ENCODE peak calls at places on chromosomes 11 and 22, in seven cellular contexts. V is NCI-H2081; S is AG10803; T is T47D; Y is iris pigment epithelial cell; C is stimulated activated CD4-positive, alpha-beta T cell treated with anti-CD3 and anti-CD28 coated beads, Interleukin-12 subunit alpha, Interleukin-12 subunit beta, amount 100 ng/mL, for 4 hours; A is NCI-H2171 treated with DMSO at 0.1 percent for 48 hours. L is an unnamed sample.

GRCh38 chr11:122491486-122491885 is 164.0 kb upstream of the UBASH3B start:
- DNase-seq in V (no peak), S (peak; percentile 85), T (no peak), Y (peak; percentile 37), C (no peak), A (no peak), L (no peak)

GRCh38 chr11:73233704-73234402 is 15.8 kb downstream of the P2RY2 start:
- DNase-seq in V (no peak), S (no peak), T (no peak), Y (no peak), C (no peak), A (peak; percentile 9), L (no peak)

GRCh38 chr11:44865866-44866272 is 84.8 kb downstream of the TP53I11 start:
- DNase-seq in V (peak; percentile 52), S (no peak), T (peak; percentile 49), Y (no peak), C (no peak), A (peak; percentile 39), L (no peak)

GRCh38 chr11:45152740-45153595 is 6.5 kb downstream of the PRDM11 start:
- DNase-seq in V (no peak), S (no peak), T (no peak), Y (no peak), C (no peak), A (no peak), L (no peak)

GRCh38 chr11:64865286-64866172 is 12.9 kb downstream of the EHD1 start:
- DNase-seq in V (no peak), S (peak; percentile 87), T (no peak), Y (peak; percentile 87), C (no peak), A (no peak), L (peak; percentile 73)

GRCh38 chr11:85827768-85828639 is 17.1 kb upstream of the SYTL2 start:
- DNase-seq in V (no peak), S (peak; percentile 96), T (peak; percentile 60), Y (peak; percentile 86), C (no peak), A (no peak), L (no peak)

GRCh38 chr11:72398058-72398758 is 36.1 kb downstream of the CLPB start:
- DNase-seq in V (no peak), S (no peak), T (peak; percentile 51), Y (no peak), C (no peak), A (no peak), L (no peak)

GRCh38 chr11:83299681-83300080 is 13.5 kb upstream of the CCDC90B start:
- DNase-seq in V (no peak), S (no peak), T (no peak), Y (no peak), C (no peak), A (no peak), L (no peak)

GRCh38 chr22:34308101-34308500 is 387.8 kb upstream of the LARGE1 start:
- DNase-seq in V (no peak), S (no peak), T (no peak), Y (no peak), C (no peak), A (no peak), L (no peak)

GRCh38 chr22:27295605-27296004 is 506.0 kb downstream of the MN1 start:
- DNase-seq in V (no peak), S (no peak), T (no peak), Y (no peak), C (no peak), A (no peak), L (no peak)

GRCh38 chr22:48244388-48245118 is 1482.1 kb downstream of the TBC1D22A start:
- DNase-seq in V (no peak), S (no peak), T (no peak), Y (no peak), C (no peak), A (no peak), L (no peak)

GRCh38 chr11:118609380-118610219 is 2.2 kb downstream of the PHLDB1 start:
- DNase-seq in V (no peak), S (peak; percentile 40), T (no peak), Y (peak; percentile 44), C (peak; percentile 25), A (no peak), L (no peak)

GRCh38 chr11:86068138-86068861 is 584 bp downstream of the PICALM start:
- DNase-seq in V (no peak), S (peak; percentile 24), T (peak; percentile 47), Y (no peak), C (peak; percentile 37), A (peak; percentile 100), L (peak; percentile 72)

GRCh38 chr11:8269636-8270035 is 6.0 kb upstream of the LMO1 start:
- DNase-seq in V (no peak), S (no peak), T (no peak), Y (no peak), C (no peak), A (no peak), L (no peak)